ENCODE peak calls at places on chromosomes 5 and 9, in five cellular contexts. I is AG08396; J is stimulated activated CD4-positive, alpha-beta T cell treated with anti-CD3 and anti-CD28 coated beads, Interleukin-4, amount 100 ng/mL, for 24 hours; Y is posterior cingulate gyrus; F is NCI-H2171 treated with DMSO at 0.1 percent for 48 hours. X is an unnamed sample.

GRCh38 chr5:107765685-107766063 is 94.9 kb upstream of the EFNA5 start:
- DNase-seq in I (no peak), J (no peak), Y (no peak), F (no peak), X (no peak)

GRCh38 chr5:135890296-135890695 is 5.3 kb downstream of the IL9 start:
- DNase-seq in I (no peak), J (no peak), Y (no peak), F (no peak), X (no peak)

GRCh38 chr5:138655530-138656245 is 80.5 kb upstream of the HSPA9 start:
- DNase-seq in I (no peak), J (no peak), Y (peak; percentile 58), F (peak; percentile 74), X (peak; percentile 94)

GRCh38 chr5:53246042-53246836 is 136.7 kb upstream of the MOCS2 start:
- DNase-seq in I (peak; percentile 62), J (no peak), Y (no peak), F (no peak), X (no peak)

GRCh38 chr9:35269919-35270318 is 108.1 kb downstream of the UNC13B start:
- DNase-seq in I (no peak), J (no peak), Y (no peak), F (no peak), X (no peak)

GRCh38 chr9:130200038-130200979 is 28.1 kb downstream of the NCS1 start:
- DNase-seq in I (no peak), J (no peak), Y (no peak), F (no peak), X (peak; percentile 79)

GRCh38 chr9:96581823-96582598 is 37.6 kb downstream of the CDC14B start:
- DNase-seq in I (no peak), J (no peak), Y (no peak), F (no peak), X (no peak)

GRCh38 chr9:94173632-94174031 is 85.5 kb upstream of the ZNF169 start:
- DNase-seq in I (no peak), J (peak; percentile 29), Y (no peak), F (no peak), X (no peak)

GRCh38 chr5:173646684-173647083 is 30.2 kb upstream of the BOD1 start:
- DNase-seq in I (no peak), J (no peak), Y (no peak), F (no peak), X (no peak)

GRCh38 chr9:37172511-37172910 is 52.1 kb downstream of the ZCCHC7 start:
- DNase-seq in I (no peak), J (no peak), Y (no peak), F (no peak), X (no peak)

GRCh38 chr9:114172981-114173833 is 17.9 kb downstream of the COL27A1 start:
- DNase-seq in I (no peak), J (no peak), Y (no peak), F (no peak), X (no peak)

GRCh38 chr5:149147673-149148072 is 6.4 kb downstream of the ABLIM3 start:
- DNase-seq in I (no peak), J (no peak), Y (no peak), F (no peak), X (no peak)

GRCh38 chr9:133275105-133276000 is at the start of gene ABO:
- DNase-seq in I (no peak), J (no peak), Y (no peak), F (no peak), X (no peak)

GRCh38 chr9:132241840-132242620 is 80.2 kb downstream of the NTNG2 start:
- DNase-seq in I (no peak), J (peak; percentile 45), Y (no peak), F (peak; percentile 69), X (no peak)

GRCh38 chr5:5979761-5980570 is 398.4 kb downstream of the MED10 start:
- DNase-seq in I (no peak), J (no peak), Y (no peak), F (no peak), X (no peak)

GRCh38 chr9:79492092-79492995 is 79.4 kb upstream of the TLE4 start:
- DNase-seq in I (no peak), J (no peak), Y (no peak), F (peak; percentile 9), X (no peak)

X was measured in Ammon's horn.